ENCODE peak calls at places on chromosome 3, in four cellular contexts. M is ovary, N is Peyer's patch, Y is body of pancreas. R is an unnamed sample.

GRCh38 chr3:112640864-112641751 is at the start of gene CCDC80:
- DNase-seq in M (no peak), N (no peak), Y (peak; percentile 19), R (no peak)

GRCh38 chr3:20060924-20061323 is 20.7 kb downstream of the KAT2B start:
- DNase-seq in M (no peak), N (no peak), Y (no peak), R (no peak)

GRCh38 chr3:12227833-12228232 is 61.0 kb upstream of the PPARG start:
- DNase-seq in N (no peak), M (no peak), Y (no peak), R (no peak)

GRCh38 chr3:278300-279064 is 81.9 kb downstream of the CHL1 start:
- DNase-seq in N (peak; percentile 76), M (no peak), Y (no peak), R (no peak)

GRCh38 chr3:144018776-144019175 is 47.2 kb downstream of the DIPK2A start:
- DNase-seq in N (no peak), Y (no peak), M (no peak), R (no peak)

GRCh38 chr3:52238761-52239701 is at the start of gene TWF2:
- DNase-seq in N (peak; percentile 77), M (peak; percentile 89), Y (peak; percentile 76), R (peak; percentile 84)

GRCh38 chr3:52236424-52236886 is 2.5 kb downstream of the TWF2 start:
- DNase-seq in N (no peak), M (peak; percentile 43), Y (no peak), R (no peak)

GRCh38 chr3:11774296-11774877 is 72.3 kb downstream of the TAMM41 start:
- DNase-seq in Y (peak; percentile 69), M (no peak), N (no peak), R (no peak)

GRCh38 chr3:98329392-98330124 is 24.1 kb upstream of the OR5K4 start:
- DNase-seq in Y (peak; percentile 47), N (no peak), M (no peak), R (no peak)

DNA sequence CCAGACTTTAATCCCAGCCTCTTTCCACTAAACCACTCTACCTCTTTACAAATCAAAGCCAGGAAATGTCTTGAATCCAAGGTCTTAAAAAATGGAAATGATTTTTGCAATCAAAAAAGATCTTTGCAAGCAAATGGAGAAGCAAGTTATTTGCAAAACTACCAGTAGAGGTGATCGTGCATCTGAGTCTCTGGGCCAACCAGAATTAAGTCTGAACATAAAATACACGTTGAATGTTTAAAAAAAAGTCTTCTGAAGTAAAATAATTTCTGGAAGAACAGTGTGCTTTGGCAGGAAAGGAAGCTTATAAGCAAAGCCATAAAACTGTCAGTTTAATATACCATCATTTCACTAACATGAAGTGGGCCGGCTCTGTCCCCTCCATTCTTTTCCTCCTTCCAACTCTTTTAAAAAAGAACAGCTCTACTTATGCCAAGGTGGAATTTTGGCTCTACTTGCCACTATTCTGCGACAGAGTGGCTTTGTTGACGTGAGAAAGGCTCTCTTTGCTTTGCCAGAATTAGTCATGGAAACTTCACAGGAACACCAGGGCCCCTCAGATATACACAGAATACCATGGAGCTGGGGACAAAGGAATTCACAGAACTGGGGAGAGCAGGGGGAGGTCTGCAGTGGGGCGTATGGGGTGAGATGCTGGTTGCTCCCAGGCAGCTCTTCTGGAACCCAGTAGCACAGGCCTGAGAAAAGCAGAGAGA is 29.8 kb downstream of the FSTL1 start:
- DNase-seq in Y (no peak), M (no peak), N (no peak), R (no peak)
- TF ChIP-seq CTCF in Y (peak; percentile 11), M (no peak), N (no peak), R (no peak)

DNA sequence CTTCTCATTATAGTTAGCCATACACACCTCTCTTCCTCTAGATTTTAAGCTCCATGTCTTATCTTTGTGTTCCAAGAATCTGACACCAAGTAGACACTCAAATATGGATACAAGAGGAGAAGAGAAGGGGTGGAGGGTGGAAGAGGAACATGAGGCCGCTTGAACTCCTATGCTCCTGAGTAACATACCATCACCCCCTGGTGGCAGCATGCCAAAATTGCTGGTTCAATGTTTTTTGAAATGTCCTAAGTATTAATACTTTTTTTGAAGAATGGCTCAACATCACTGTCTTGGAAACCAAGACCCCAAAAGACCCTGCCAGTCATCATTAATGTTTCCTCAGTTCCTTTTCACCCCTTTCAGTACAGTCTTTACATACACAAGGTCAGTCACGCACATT is 71.8 kb upstream of the HACD2 start:
- DNase-seq in Y (no peak), M (no peak), N (no peak), R (no peak)
- TF ChIP-seq CTCF in Y (no peak), M (no peak), N (no peak), R (no peak)

GRCh38 chr3:186510374-186511079 is 33.7 kb downstream of the CRYGS start:
- DNase-seq in N (no peak), Y (no peak), M (no peak), R (no peak)

GRCh38 chr3:186511702-186512101 is 32.5 kb downstream of the CRYGS start:
- DNase-seq in M (no peak), N (no peak), Y (no peak), R (no peak)

GRCh38 chr3:186512570-186513302 is 31.4 kb downstream of the CRYGS start:
- DNase-seq in M (no peak), Y (no peak), N (no peak), R (no peak)

GRCh38 chr3:186509423-186509822 is 34.8 kb downstream of the CRYGS start:
- DNase-seq in N (no peak), M (no peak), Y (no peak), R (no peak)

DNA sequence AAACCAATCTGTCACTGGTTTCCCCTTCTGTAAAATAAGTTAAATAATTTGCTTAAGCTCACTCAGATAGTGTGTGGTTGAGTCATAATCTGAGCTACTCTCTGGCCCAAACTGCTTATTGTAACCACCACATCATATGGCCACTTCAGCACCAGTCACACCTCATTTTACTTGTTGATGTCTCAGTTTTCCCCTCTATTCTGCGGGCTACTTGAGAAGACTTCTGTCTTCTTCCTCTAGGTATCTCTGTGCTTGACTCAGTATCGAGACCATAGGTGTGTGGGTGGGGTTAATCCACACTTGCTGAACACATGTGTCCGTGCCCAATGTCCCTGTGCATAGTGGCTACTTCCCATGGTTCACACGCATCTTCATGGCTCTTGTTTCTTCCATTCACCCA is 32.9 kb downstream of the CRYGS start:
- DNase-seq in Y (no peak), M (no peak), N (no peak), R (no peak)
- TF ChIP-seq CTCF in Y (no peak), M (no peak), N (no peak), R (no peak)

DNA sequence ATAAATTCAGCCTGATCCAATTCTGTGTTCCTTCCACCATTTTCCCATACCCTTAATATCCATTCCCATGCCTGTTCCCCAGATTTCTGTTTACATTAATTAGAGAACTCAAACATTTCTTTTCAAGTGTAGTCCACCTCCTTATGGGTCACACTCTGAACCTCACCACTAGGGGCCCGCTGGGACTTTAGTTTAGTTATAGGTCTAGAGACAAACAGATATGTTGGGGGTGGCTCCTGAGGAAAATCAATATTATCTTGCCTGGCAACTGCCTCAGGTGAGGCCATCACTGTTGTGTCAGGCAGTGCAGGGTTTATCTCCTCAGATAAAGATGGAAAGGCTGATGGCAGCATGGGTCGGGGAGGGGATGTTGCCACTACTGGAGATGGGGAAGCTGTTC is 72.8 kb downstream of the CLDN1 start:
- DNase-seq in Y (no peak), M (no peak), N (no peak), R (no peak)
- TF ChIP-seq CTCF in Y (no peak), M (no peak), N (no peak), R (no peak)

R was measured in natural killer cell.